ENCODE peak calls at places on chromosome 10, in seven cellular contexts. W is K562, D is GM12878, Y is HCT116, H is H1, B is SK-N-SH, V is HepG2. I is an unnamed sample.

GRCh38 chr10:19316204-19316870 is 267.7 kb downstream of the MALRD1 start:
- DNase-seq in V (no peak), D (no peak), W (no peak), B (no peak), H (no peak), Y (no peak), I (no peak)

GRCh38 chr10:93224005-93224779 is 150.5 kb downstream of the CYP26A1 start:
- DNase-seq in H (no peak), D (peak), B (no peak), W (no peak), Y (no peak), V (no peak), I (no peak)

GRCh38 chr10:112815238-112816032 is 134.6 kb upstream of the TCF7L2 start:
- DNase-seq in V (peak), W (no peak), B (no peak), Y (no peak), D (no peak), H (no peak), I (no peak)

GRCh38 chr10:115063702-115064479 is 29.3 kb upstream of the ATRNL1 start:
- DNase-seq in H (no peak), V (no peak), D (no peak), Y (no peak), W (no peak), B (peak), I (no peak)

GRCh38 chr10:32379314-32379949 is 32.5 kb upstream of the EPC1 start:
- DNase-seq in H (no peak), B (peak), Y (peak), D (no peak), V (peak), W (peak), I (peak)

GRCh38 chr10:100340948-100341847 is 5.8 kb upstream of the SCD start:
- DNase-seq in V (peak), H (no peak), Y (no peak), B (no peak), D (no peak), W (no peak), I (no peak)

GRCh38 chr10:119205926-119206602 is 1.3 kb upstream of the GRK5 start:
- DNase-seq in W (peak), B (peak), V (peak), Y (no peak), D (no peak), H (no peak), I (no peak)

GRCh38 chr10:14822879-14823755 is 14.7 kb downstream of the CDNF start:
- DNase-seq in Y (peak), H (no peak), D (no peak), V (peak), W (no peak), B (peak), I (peak)

GRCh38 chr10:132241496-132241895 is 54.7 kb downstream of the DPYSL4 start:
- DNase-seq in Y (no peak), V (no peak), D (no peak), W (no peak), H (no peak), B (no peak), I (no peak)

GRCh38 chr10:5466451-5466996 is 32.8 kb downstream of the CALML5 start:
- DNase-seq in D (no peak), B (no peak), W (peak), Y (no peak), V (peak), H (peak), I (peak)

GRCh38 chr10:122639801-122640200 is 59.8 kb downstream of the C10orf120 start:
- DNase-seq in H (no peak), Y (no peak), V (no peak), W (no peak), D (no peak), B (no peak), I (no peak)

GRCh38 chr10:62038609-62039190 is 137.2 kb downstream of the ARID5B start:
- DNase-seq in V (peak), D (no peak), Y (peak), B (peak), W (peak), H (no peak), I (peak)

GRCh38 chr10:79221110-79222051 is 125.9 kb upstream of the PPIF start:
- DNase-seq in Y (no peak), B (peak), D (no peak), W (peak), V (no peak), H (no peak), I (no peak)

GRCh38 chr10:48705407-48705938 is 20.8 kb downstream of the WDFY4 start:
- DNase-seq in B (no peak), W (no peak), V (no peak), Y (no peak), D (no peak), H (no peak), I (no peak)

GRCh38 chr10:80444124-80444523 is 10.0 kb upstream of the TSPAN14 start:
- DNase-seq in W (no peak), B (no peak), V (no peak), Y (no peak), H (no peak), D (no peak), I (no peak)

GRCh38 chr10:47311193-47311899 is 10.9 kb upstream of the GDF2 start:
- DNase-seq in B (no peak), W (peak), Y (no peak), H (no peak), D (no peak), V (no peak), I (no peak)

GRCh38 chr10:61923210-61924024 is 21.9 kb downstream of the ARID5B start:
- DNase-seq in V (peak), W (no peak), Y (no peak), D (no peak), B (no peak), H (no peak), I (peak)

GRCh38 chr10:32056136-32057040 is at the start of gene KIF5B:
- DNase-seq in Y (peak), D (peak), B (peak), V (peak), W (peak), H (peak), I (peak)

GRCh38 chr10:33441561-33441960 is 107.1 kb upstream of the NRP1 start:
- DNase-seq in W (no peak), H (no peak), V (no peak), B (no peak), D (no peak), Y (no peak), I (no peak)

GRCh38 chr10:101071266-101071884 is 9.6 kb downstream of the KAZALD1 start:
- DNase-seq in Y (no peak), D (peak), W (no peak), V (no peak), H (no peak), B (no peak), I (no peak)

GRCh38 chr10:35614312-35614711 is 9.2 kb downstream of the GJD4 start:
- DNase-seq in V (no peak), H (no peak), B (no peak), D (no peak), W (no peak), Y (no peak), I (no peak)

GRCh38 chr10:23912884-23913401 is 296.0 kb upstream of the KIAA1217 start:
- DNase-seq in B (peak), V (no peak), D (no peak), W (no peak), Y (no peak), H (no peak), I (no peak)

GRCh38 chr10:83607959-83608745 is 531.2 kb upstream of the GHITM start:
- DNase-seq in Y (no peak), B (no peak), W (no peak), H (no peak), D (no peak), V (no peak), I (no peak)

GRCh38 chr10:60817135-60817805 is 39.0 kb downstream of the CDK1 start:
- DNase-seq in D (no peak), Y (no peak), B (no peak), W (no peak), H (no peak), V (no peak), I (no peak)

GRCh38 chr10:114110174-114110972 is 63.6 kb downstream of the CCDC186 start:
- DNase-seq in Y (no peak), B (no peak), H (no peak), W (no peak), V (no peak), D (no peak), I (peak)

GRCh38 chr10:23917251-23917908 is 291.6 kb upstream of the KIAA1217 start:
- DNase-seq in H (no peak), V (no peak), D (no peak), B (no peak), W (no peak), Y (no peak), I (no peak)

GRCh38 chr10:76251773-76252617 is 820.6 kb downstream of the LRMDA start:
- DNase-seq in D (no peak), Y (no peak), B (no peak), V (no peak), W (no peak), H (no peak), I (no peak)

GRCh38 chr10:122468923-122469781 is 7.8 kb downstream of the HTRA1 start:
- DNase-seq in H (no peak), W (no peak), D (no peak), Y (peak), B (no peak), V (peak), I (no peak)

GRCh38 chr10:76428541-76429330 is 997.3 kb downstream of the LRMDA start:
- DNase-seq in B (no peak), H (no peak), W (no peak), Y (no peak), D (no peak), V (no peak), I (no peak)

GRCh38 chr10:75395171-75395954 is 6.2 kb downstream of the ZNF503 start:
- DNase-seq in Y (no peak), W (peak), H (no peak), V (no peak), B (peak), D (no peak), I (no peak)

GRCh38 chr10:10824611-10825148 is 193.0 kb upstream of the CELF2 start:
- DNase-seq in W (no peak), D (no peak), V (no peak), Y (no peak), H (no peak), B (no peak), I (no peak)

GRCh38 chr10:131179386-131179785 is 132.1 kb downstream of the TCERG1L start:
- DNase-seq in W (no peak), Y (no peak), H (no peak), V (no peak), D (no peak), B (no peak), I (no peak)

GRCh38 chr10:70658582-70659136 is 13.6 kb upstream of the ADAMTS14 start:
- DNase-seq in Y (no peak), B (no peak), W (no peak), H (no peak), D (no peak), V (no peak), I (no peak)

GRCh38 chr10:33556581-33556980 is 222.1 kb upstream of the NRP1 start:
- DNase-seq in B (no peak), H (no peak), V (no peak), D (no peak), Y (no peak), W (no peak), I (no peak)

GRCh38 chr10:69290993-69291392 is 12.7 kb downstream of the HK1 start:
- DNase-seq in D (no peak), B (no peak), W (no peak), Y (no peak), H (no peak), V (no peak), I (no peak)

GRCh38 chr10:116671274-116671926 is 50.6 kb downstream of the PNLIPRP2 start:
- DNase-seq in B (no peak), W (no peak), H (no peak), V (no peak), Y (no peak), D (no peak), I (peak)

GRCh38 chr10:4132216-4132556 is 347.2 kb upstream of the KLF6 start:
- DNase-seq in V (no peak), H (no peak), Y (no peak), B (no peak), W (no peak), D (no peak), I (no peak)

GRCh38 chr10:4138146-4138721 is 353.2 kb upstream of the KLF6 start:
- DNase-seq in W (no peak), Y (no peak), B (no peak), D (no peak), H (no peak), V (no peak), I (no peak)

GRCh38 chr10:4137299-4137698 is 352.3 kb upstream of the KLF6 start:
- DNase-seq in B (no peak), V (no peak), D (no peak), W (no peak), H (no peak), Y (no peak), I (no peak)

GRCh38 chr10:4134701-4135100 is 349.7 kb upstream of the KLF6 start:
- DNase-seq in H (no peak), V (no peak), B (no peak), W (no peak), Y (no peak), D (no peak), I (no peak)

GRCh38 chr10:4136121-4136520 is 351.1 kb upstream of the KLF6 start:
- DNase-seq in D (peak), V (no peak), H (no peak), W (no peak), B (no peak), Y (no peak), I (no peak)
- TF ChIP-seq JUND in D (no peak), V (no peak), H (no peak), W (no peak), B (no peak), Y (no peak), I (no peak)

GRCh38 chr10:45624724-45625123 is 47.8 kb downstream of the ZFAND4 start:
- DNase-seq in H (no peak), W (no peak), B (no peak), D (no peak), Y (no peak), V (no peak), I (no peak)
- TF ChIP-seq JUND in H (no peak), W (no peak), B (no peak), D (no peak), Y (no peak), V (no peak), I (no peak)

DNA sequence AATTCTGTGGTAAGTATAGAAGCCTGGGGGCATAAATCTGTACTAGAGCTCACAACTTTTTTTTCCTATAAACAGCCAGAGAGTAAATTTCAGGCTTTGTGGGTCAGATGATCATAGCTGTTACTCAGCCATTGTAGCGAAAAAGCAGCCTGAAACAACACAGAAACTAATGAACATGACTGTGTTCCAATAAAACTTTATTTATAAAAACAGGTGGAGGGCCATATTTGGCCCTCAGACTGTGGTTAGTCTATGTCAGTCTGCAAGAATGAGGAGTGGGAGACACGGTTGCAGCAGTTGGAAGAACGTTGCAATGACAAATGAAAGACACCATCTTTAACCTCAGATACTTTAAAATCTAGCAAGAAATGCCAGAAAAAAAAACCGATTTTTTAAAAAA is 389.6 kb upstream of the PRKCQ start:
- DNase-seq in W (no peak), H (no peak), D (no peak), V (no peak), B (no peak), Y (no peak), I (no peak)
- TF ChIP-seq JUND in W (no peak), H (no peak), D (no peak), V (no peak), B (no peak), Y (no peak), I (no peak)

GRCh38 chr10:531541-531940 is 157.9 kb downstream of the DIP2C start:
- DNase-seq in V (no peak), W (no peak), Y (no peak), D (no peak), H (no peak), B (no peak), I (no peak)
- TF ChIP-seq JUND in V (no peak), W (no peak), Y (no peak), D (no peak), H (no peak), B (no peak), I (no peak)

GRCh38 chr10:98338318-98338717 is 70.3 kb upstream of the LOXL4 start:
- DNase-seq in B (no peak), V (no peak), H (no peak), Y (no peak), W (no peak), D (no peak), I (no peak)
- TF ChIP-seq JUND in B (no peak), V (no peak), H (no peak), Y (no peak), W (no peak), D (no peak), I (no peak)

GRCh38 chr10:59580257-59580863 is 129.3 kb downstream of the SLC16A9 start:
- DNase-seq in D (no peak), B (peak), V (peak), W (no peak), H (no peak), Y (peak), I (peak)

GRCh38 chr10:59582058-59582457 is 127.6 kb downstream of the SLC16A9 start:
- DNase-seq in V (no peak), H (no peak), B (no peak), Y (no peak), W (peak), D (no peak), I (no peak)

GRCh38 chr10:59575269-59575668 is 134.4 kb downstream of the SLC16A9 start:
- DNase-seq in Y (no peak), D (no peak), W (no peak), V (no peak), B (no peak), H (no peak), I (no peak)

GRCh38 chr10:59578741-59579140 is 130.9 kb downstream of the SLC16A9 start:
- DNase-seq in B (no peak), Y (no peak), D (no peak), W (no peak), V (no peak), H (no peak), I (no peak)

DNA sequence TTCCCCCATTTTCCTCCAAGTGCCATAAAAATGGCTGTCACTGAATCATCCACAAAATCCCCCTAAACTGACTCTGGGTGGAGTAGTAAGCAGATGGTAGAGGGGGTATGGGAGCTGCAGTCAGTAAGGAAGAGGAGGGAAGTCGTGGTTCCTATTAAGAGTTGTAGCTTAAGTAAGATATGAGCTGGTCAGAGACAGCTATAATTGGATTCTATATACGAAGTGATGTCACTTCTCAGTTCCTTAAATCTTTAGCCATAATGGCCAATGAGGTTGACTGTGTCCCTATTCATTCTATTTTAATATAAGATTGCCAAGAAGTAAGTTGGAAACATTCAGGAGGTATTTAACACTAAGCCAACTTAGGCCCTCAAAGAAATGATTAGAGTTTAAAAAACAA is 131.6 kb downstream of the SLC16A9 start:
- DNase-seq in H (no peak), D (no peak), V (no peak), W (no peak), Y (no peak), B (no peak), I (no peak)
- TF ChIP-seq JUND in H (no peak), D (no peak), V (no peak), W (no peak), Y (no peak), B (no peak), I (no peak)

I was measured in T47D.